ENCODE peak calls at places on chromosomes 7 and 10, in seven cellular contexts. Y is HCT116, T is lower leg skin, D is HepG2, B is sigmoid colon, A is stomach, G is testis. W is an unnamed sample.

GRCh38 chr7:141551773-141552162 is 558 bp downstream of the AGK start:
- DNase-seq in Y (no peak), T (no peak), D (no peak), B (no peak), A (no peak), G (no peak), W (no peak)

GRCh38 chr7:142188846-142189245 is 69.0 kb downstream of the PRSS58 start:
- DNase-seq in Y (peak; percentile 16), T (no peak), D (peak; percentile 5), B (no peak), A (no peak), G (no peak), W (no peak)

GRCh38 chr10:79068203-79068561 is 584 bp upstream of the ZMIZ1 start:
- DNase-seq in Y (no peak), T (no peak), D (no peak), B (no peak), A (no peak), G (no peak), W (peak; percentile 32)

GRCh38 chr10:86727992-86728559 is 28.3 kb upstream of the BMPR1A start:
- DNase-seq in Y (no peak), T (no peak), D (peak; percentile 38), B (peak; percentile 60), A (no peak), G (no peak), W (no peak)

GRCh38 chr7:42639930-42640329 is 271.9 kb downstream of the C7orf25 start:
- DNase-seq in Y (no peak), T (no peak), D (no peak), B (no peak), A (no peak), G (no peak), W (no peak)

GRCh38 chr10:125003146-125003900 is 61.4 kb downstream of the ZRANB1 start:
- DNase-seq in Y (no peak), T (no peak), D (no peak), B (peak; percentile 61), A (peak; percentile 20), G (no peak), W (no peak)

GRCh38 chr7:118855290-118855689 is 630.8 kb downstream of the ANKRD7 start:
- DNase-seq in Y (no peak), T (no peak), D (no peak), B (no peak), A (no peak), G (no peak), W (no peak)

GRCh38 chr10:18501198-18501597 is 150.2 kb downstream of the NSUN6 start:
- DNase-seq in Y (no peak), T (no peak), D (no peak), B (no peak), A (no peak), G (no peak), W (peak; percentile 22)

GRCh38 chr10:70656489-70656888 is 15.8 kb upstream of the ADAMTS14 start:
- DNase-seq in Y (no peak), T (no peak), D (no peak), B (peak; percentile 27), A (no peak), G (no peak), W (peak; percentile 95)

GRCh38 chr7:116167177-116167576 is 43.2 kb upstream of the TES start:
- DNase-seq in Y (no peak), T (no peak), D (no peak), B (no peak), A (no peak), G (no peak), W (no peak)

GRCh38 chr7:141659501-141659900 is 42.5 kb downstream of the DENND11 start:
- DNase-seq in Y (no peak), T (no peak), D (no peak), B (no peak), A (no peak), G (no peak), W (no peak)

GRCh38 chr10:18738835-18739234 is 79.6 kb downstream of the ARL5B start:
- DNase-seq in Y (no peak), T (no peak), D (no peak), B (no peak), A (no peak), G (no peak), W (no peak)

GRCh38 chr7:132422502-132423101 is 153.7 kb downstream of the PLXNA4 start:
- DNase-seq in Y (no peak), T (no peak), D (no peak), B (no peak), A (no peak), G (no peak), W (no peak)

GRCh38 chr10:114403545-114404161 is 649 bp downstream of the AFAP1L2 start:
- DNase-seq in Y (no peak), T (no peak), D (no peak), B (peak; percentile 81), A (no peak), G (no peak), W (no peak)

GRCh38 chr10:124044143-124044862 is 49.1 kb downstream of the CHST15 start:
- DNase-seq in Y (no peak), T (no peak), D (no peak), B (no peak), A (no peak), G (peak; percentile 72), W (no peak)

GRCh38 chr10:101834341-101834740 is 9.3 kb downstream of the KCNIP2 start:
- DNase-seq in Y (no peak), T (no peak), D (no peak), B (no peak), A (no peak), G (no peak), W (no peak)

GRCh38 chr7:68015565-68016532 is 1019.2 kb downstream of the TYW1 start:
- DNase-seq in Y (no peak), T (no peak), D (no peak), B (no peak), A (no peak), G (no peak), W (no peak)

GRCh38 chr7:7265057-7265456 is 82.7 kb downstream of the C1GALT1 start:
- DNase-seq in Y (no peak), T (no peak), D (no peak), B (no peak), A (no peak), G (no peak), W (no peak)

DNA sequence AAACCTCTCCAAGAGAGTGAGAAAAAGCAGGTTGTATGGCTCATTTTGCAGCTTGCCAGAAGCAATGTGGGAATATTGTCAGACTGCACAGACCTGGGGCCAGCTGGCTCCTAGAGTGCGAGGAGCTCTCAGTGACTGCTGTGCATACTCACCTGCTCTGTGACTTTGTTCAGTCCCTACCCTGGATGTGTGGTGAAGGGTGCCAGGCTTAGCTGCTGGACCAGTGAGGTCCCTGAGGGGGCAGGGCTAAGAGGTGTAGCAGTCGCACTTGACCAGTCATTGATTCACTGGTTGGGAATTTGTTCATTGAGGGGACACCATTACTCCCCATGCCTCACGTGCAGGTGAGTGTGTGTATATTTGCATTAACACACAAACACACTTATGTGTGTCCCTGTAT is 60.1 kb downstream of the IKZF1 start:
- DNase-seq in Y (no peak), T (no peak), D (no peak), B (no peak), A (no peak), G (no peak), W (no peak)
- TF ChIP-seq POLR2A in Y (no peak), T (no peak), D (no peak), B (no peak), A (no peak), G (no peak), W (no peak)

GRCh38 chr10:93496322-93497041 is at the start of gene CEP55:
- DNase-seq in Y (peak; percentile 84), T (peak; percentile 93), D (peak; percentile 86), B (peak; percentile 96), A (peak; percentile 96), G (peak; percentile 97), W (peak; percentile 90)
- TF ChIP-seq POLR2A in Y (peak; percentile 85), T (no peak), D (peak; percentile 43), B (no peak), A (no peak), G (no peak), W (peak; percentile 74)

DNA sequence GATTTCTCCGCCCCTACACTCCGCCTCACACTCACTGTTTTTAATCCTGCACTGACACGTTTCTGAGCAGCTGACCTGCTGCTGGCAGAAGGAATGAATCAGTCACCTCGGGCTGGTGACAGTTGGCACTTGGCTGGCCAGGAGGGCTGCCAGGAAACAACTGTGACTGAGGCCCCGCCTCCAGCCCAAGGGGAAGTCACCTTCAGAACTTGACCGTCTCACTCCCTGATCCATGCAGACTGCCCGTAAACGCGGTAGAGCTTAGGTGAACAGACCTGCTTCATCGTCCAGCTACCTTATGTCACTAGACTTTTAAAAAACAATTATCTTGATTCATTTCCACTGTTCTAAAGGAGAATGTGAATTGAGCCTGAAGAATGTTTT is 107.5 kb downstream of the DOCK1 start:
- DNase-seq in Y (peak; percentile 18), T (peak; percentile 69), D (no peak), B (no peak), A (peak; percentile 94), G (peak; percentile 8), W (peak; percentile 18)
- TF ChIP-seq POLR2A in Y (no peak), T (no peak), D (no peak), B (no peak), A (no peak), G (no peak), W (no peak)

DNA sequence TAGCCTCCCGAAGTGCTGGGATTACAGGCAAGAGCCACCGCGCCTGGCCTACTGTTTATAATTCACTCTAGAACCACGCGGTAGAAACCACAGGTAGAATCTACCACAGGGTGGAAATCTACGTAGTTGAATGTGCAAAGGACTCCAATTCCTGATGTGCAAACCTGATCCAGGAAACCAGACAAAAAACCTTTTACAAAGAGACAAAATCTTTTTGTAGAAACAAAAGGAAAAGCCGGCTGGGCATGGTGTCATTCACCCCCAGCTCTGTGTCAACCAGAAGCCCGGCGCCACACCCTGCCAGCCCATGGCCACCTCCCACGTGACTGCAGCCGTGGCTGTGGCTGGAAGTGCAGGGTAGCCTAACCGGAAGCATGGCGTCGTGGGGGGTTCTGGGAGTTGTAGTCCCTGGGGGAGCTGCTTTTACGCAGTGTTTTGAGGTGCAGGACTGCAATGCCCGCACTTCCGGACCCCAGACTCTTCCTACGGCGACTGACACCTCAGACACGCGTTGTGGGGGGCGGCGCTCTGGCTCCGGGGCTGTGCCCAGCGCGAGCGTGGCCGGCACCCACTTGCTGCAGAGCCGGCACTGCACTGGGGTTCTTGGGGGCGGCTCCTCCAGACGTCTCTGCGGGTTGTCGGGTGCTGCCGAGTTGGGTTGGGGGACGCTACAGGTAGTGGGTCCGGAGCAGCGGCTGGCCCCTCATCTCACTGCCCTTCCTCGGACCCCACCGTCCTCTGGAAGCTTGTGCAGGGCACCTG is 41.5 kb upstream of the RNF216 start:
- DNase-seq in Y (peak; percentile 91), T (peak; percentile 95), D (peak; percentile 91), B (peak; percentile 97), A (peak; percentile 95), G (peak; percentile 97), W (peak; percentile 100)
- TF ChIP-seq POLR2A in Y (no peak), T (no peak), D (peak; percentile 57), B (peak; percentile 22), A (no peak), G (no peak), W (peak; percentile 66)